ENCODE peak calls at places on chromosomes 3 and 15, in five cellular contexts. G, Q, X, O and T are unnamed samples.

GRCh38 chr3:187763850-187764648 is 18.8 kb upstream of the BCL6 start:
- DNase-seq in G (no peak), Q (no peak), X (no peak), O (no peak), T (peak; percentile 74)

GRCh38 chr3:51538459-51539290 is at the start of gene RAD54L2:
- DNase-seq in G (peak; percentile 77), Q (peak; percentile 81), X (peak; percentile 76), O (peak; percentile 86), T (peak; percentile 60)

GRCh38 chr3:184574552-184575430 is 13.2 kb downstream of the EPHB3 start:
- DNase-seq in G (no peak), Q (no peak), X (no peak), O (no peak), T (no peak)

GRCh38 chr15:78853500-78853899 is 19.2 kb upstream of the MORF4L1 start:
- DNase-seq in G (no peak), Q (no peak), X (no peak), O (no peak), T (no peak)

GRCh38 chr15:47212222-47213010 is 504.9 kb upstream of the SEMA6D start:
- DNase-seq in G (no peak), Q (no peak), X (no peak), O (no peak), T (no peak)

GRCh38 chr3:88219138-88219792 is 69.5 kb downstream of the C3orf38 start:
- DNase-seq in G (peak; percentile 52), Q (no peak), X (no peak), O (peak; percentile 3), T (peak; percentile 53)

GRCh38 chr3:177263615-177264365 is 66.5 kb upstream of the TBL1XR1 start:
- DNase-seq in G (no peak), Q (no peak), X (no peak), O (no peak), T (peak; percentile 25)

GRCh38 chr3:13700362-13700761 is 151.4 kb downstream of the FBLN2 start:
- DNase-seq in G (no peak), Q (no peak), X (no peak), O (no peak), T (no peak)

GRCh38 chr3:49703443-49703927 is 14.1 kb downstream of the RNF123 start:
- DNase-seq in G (peak; percentile 84), Q (peak; percentile 46), X (no peak), O (peak; percentile 56), T (peak; percentile 52)

GRCh38 chr15:88987951-88988671 is 74.9 kb upstream of the MFGE8 start:
- DNase-seq in G (no peak), Q (no peak), X (no peak), O (no peak), T (no peak)

GRCh38 chr3:183824761-183825379 is 507 bp downstream of the MAP6D1 start:
- DNase-seq in G (peak; percentile 37), Q (peak; percentile 12), X (peak; percentile 4), O (no peak), T (no peak)

GRCh38 chr3:123781571-123782275 is 102.4 kb downstream of the MYLK start:
- DNase-seq in G (no peak), Q (no peak), X (no peak), O (no peak), T (no peak)

GRCh38 chr3:157754415-157754814 is 251.2 kb upstream of the VEPH1 start:
- DNase-seq in G (no peak), Q (no peak), X (no peak), O (no peak), T (no peak)

GRCh38 chr3:52084954-52085730 is 28.8 kb upstream of the DUSP7 start:
- DNase-seq in G (no peak), Q (no peak), X (no peak), O (no peak), T (no peak)

GRCh38 chr15:78064544-78064943 is 13.0 kb downstream of the TBC1D2B start:
- DNase-seq in G (no peak), Q (no peak), X (no peak), O (no peak), T (no peak)

GRCh38 chr3:4688411-4688810 is 195.3 kb downstream of the ITPR1 start:
- DNase-seq in G (no peak), Q (no peak), X (no peak), O (no peak), T (no peak)

GRCh38 chr3:178436773-178437172 is 99.5 kb upstream of the KCNMB2 start:
- DNase-seq in G (peak; percentile 32), Q (no peak), X (no peak), O (peak; percentile 18), T (peak; percentile 46)